ENCODE peak calls at places on chromosome 12, in four cellular contexts. O, S, E and A are unnamed samples.

GRCh38 chr12:6058481-6059161 is 65.8 kb downstream of the VWF start:
- DNase-seq in E (no peak), S (no peak), O (no peak), A (no peak)

GRCh38 chr12:40192704-40193255 is 32.0 kb upstream of the LRRK2 start:
- DNase-seq in S (no peak), O (no peak), E (no peak), A (no peak)

GRCh38 chr12:6582959-6583358 is 14.9 kb upstream of the NOP2 start:
- DNase-seq in E (no peak), O (no peak), S (no peak), A (no peak)

GRCh38 chr12:110042260-110042659 is 6.1 kb downstream of the C12orf76 start:
- DNase-seq in S (no peak), O (peak), E (no peak), A (no peak)

GRCh38 chr12:40152783-40153383 is 47.0 kb upstream of the SLC2A13 start:
- DNase-seq in S (peak), O (no peak), E (peak), A (no peak)

GRCh38 chr12:108696111-108696995 is 35.0 kb downstream of the CORO1C start:
- DNase-seq in O (no peak), E (peak), S (peak), A (no peak)

GRCh38 chr12:50641566-50641965 is 122.3 kb upstream of the ATF1 start:
- DNase-seq in O (no peak), E (no peak), S (no peak), A (no peak)

GRCh38 chr12:68358532-68359485 is 26.6 kb upstream of the MDM1 start:
- DNase-seq in O (peak), E (peak), S (peak), A (peak)

GRCh38 chr12:62646566-62646965 is 179.9 kb downstream of the MON2 start:
- DNase-seq in O (no peak), E (no peak), S (no peak), A (no peak)

GRCh38 chr12:57341275-57341990 is 89.4 kb downstream of the R3HDM2 start:
- DNase-seq in S (no peak), E (peak), O (no peak), A (no peak)

GRCh38 chr12:68762691-68763090 is 16.7 kb downstream of the SLC35E3 start:
- DNase-seq in O (no peak), S (no peak), E (no peak), A (no peak)

GRCh38 chr12:110649341-110649847 is 35.5 kb downstream of the TCTN1 start:
- DNase-seq in E (no peak), O (no peak), S (no peak), A (no peak)

GRCh38 chr12:102971227-102971626 is 13.8 kb downstream of the ASCL1 start:
- DNase-seq in O (no peak), E (no peak), S (no peak), A (no peak)

GRCh38 chr12:131536337-131536736 is 174.6 kb upstream of the SFSWAP start:
- DNase-seq in O (peak), E (no peak), S (no peak), A (no peak)

GRCh38 chr12:5941907-5942306 is 3.2 kb downstream of the ANO2 start:
- DNase-seq in E (no peak), O (no peak), S (no peak), A (no peak)

GRCh38 chr12:124709722-124710656 is 142.6 kb upstream of the NCOR2 start:
- DNase-seq in O (no peak), E (peak), S (no peak), A (no peak)

GRCh38 chr12:88960213-88960878 is 380.1 kb upstream of the KITLG start:
- DNase-seq in S (no peak), O (no peak), E (peak), A (no peak)

GRCh38 chr12:132276066-132276719 is 53.2 kb downstream of the GALNT9 start:
- DNase-seq in S (no peak), O (no peak), E (no peak), A (no peak)

GRCh38 chr12:6963741-6964446 is 6.6 kb downstream of the PHB2 start:
- DNase-seq in S (no peak), E (no peak), O (no peak), A (no peak)

GRCh38 chr12:110501378-110501721 is 561 bp downstream of the VPS29 start:
- DNase-seq in O (peak), S (no peak), E (peak), A (peak)

GRCh38 chr12:112117685-112118084 is 7.7 kb upstream of the TRAFD1 start:
- DNase-seq in E (no peak), O (no peak), S (no peak), A (no peak)

GRCh38 chr12:106192659-106193403 is 54.1 kb upstream of the NUAK1 start:
- DNase-seq in S (peak), E (no peak), O (no peak), A (no peak)

GRCh38 chr12:59453461-59453860 is 142.4 kb upstream of the SLC16A7 start:
- DNase-seq in O (no peak), E (no peak), S (no peak), A (no peak)

GRCh38 chr12:47768323-47768811 is 4.7 kb upstream of the SLC48A1 start:
- DNase-seq in S (no peak), O (no peak), E (peak), A (no peak)

GRCh38 chr12:130709151-130710000 is 6.7 kb downstream of the RIMBP2 start:
- DNase-seq in E (no peak), O (no peak), S (no peak), A (no peak)

GRCh38 chr12:89134213-89134770 is 218.0 kb downstream of the DUSP6 start:
- DNase-seq in O (no peak), S (no peak), E (no peak), A (no peak)

GRCh38 chr12:8779862-8780261 is 42.6 kb upstream of the A2ML1 start:
- DNase-seq in E (no peak), S (no peak), O (no peak), A (no peak)

GRCh38 chr12:6277982-6278438 is 32.5 kb upstream of the PLEKHG6 start:
- DNase-seq in S (peak), E (no peak), O (no peak), A (peak)

GRCh38 chr12:116955382-116956021 is 44.8 kb downstream of the FBXW8 start:
- DNase-seq in E (peak), S (no peak), O (no peak), A (no peak)

GRCh38 chr12:120962487-120963054 is 15.8 kb upstream of the HNF1A start:
- DNase-seq in E (peak), S (no peak), O (no peak), A (no peak)

GRCh38 chr12:100573499-100574261 is at the start of gene GAS2L3:
- DNase-seq in E (peak), O (peak), S (peak), A (peak)

DNA sequence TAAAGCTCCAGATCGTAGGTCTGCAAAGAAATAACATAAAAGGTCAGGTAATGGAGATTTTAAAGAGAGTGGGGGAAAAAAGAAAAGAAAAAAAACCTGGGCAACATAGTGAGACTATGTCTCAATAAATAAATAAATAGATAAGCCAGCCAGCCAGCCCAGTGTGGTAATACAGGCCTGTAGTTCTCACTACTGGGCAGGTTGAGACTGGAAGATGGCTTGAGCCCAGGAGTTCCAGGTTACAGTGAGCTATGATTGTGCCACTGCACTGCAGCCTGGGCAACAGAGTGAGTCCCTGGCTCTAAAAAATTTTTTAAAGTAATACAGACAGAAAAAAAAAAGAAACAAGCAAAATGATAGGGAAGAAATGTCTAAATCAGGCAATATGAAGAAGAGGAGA is 43.2 kb upstream of the BBS10 start:
- DNase-seq in S (no peak), E (no peak), O (no peak), A (no peak)
- H3K4me3 ChIP-seq in S (no peak), E (no peak), O (no peak), A (no peak)

GRCh38 chr12:54304187-54304810 is 3.5 kb upstream of the NFE2 start:
- DNase-seq in S (peak), O (peak), E (no peak), A (peak)
- TF ChIP-seq POLR2A in S (no peak), O (no peak), E (no peak), A (no peak)

DNA sequence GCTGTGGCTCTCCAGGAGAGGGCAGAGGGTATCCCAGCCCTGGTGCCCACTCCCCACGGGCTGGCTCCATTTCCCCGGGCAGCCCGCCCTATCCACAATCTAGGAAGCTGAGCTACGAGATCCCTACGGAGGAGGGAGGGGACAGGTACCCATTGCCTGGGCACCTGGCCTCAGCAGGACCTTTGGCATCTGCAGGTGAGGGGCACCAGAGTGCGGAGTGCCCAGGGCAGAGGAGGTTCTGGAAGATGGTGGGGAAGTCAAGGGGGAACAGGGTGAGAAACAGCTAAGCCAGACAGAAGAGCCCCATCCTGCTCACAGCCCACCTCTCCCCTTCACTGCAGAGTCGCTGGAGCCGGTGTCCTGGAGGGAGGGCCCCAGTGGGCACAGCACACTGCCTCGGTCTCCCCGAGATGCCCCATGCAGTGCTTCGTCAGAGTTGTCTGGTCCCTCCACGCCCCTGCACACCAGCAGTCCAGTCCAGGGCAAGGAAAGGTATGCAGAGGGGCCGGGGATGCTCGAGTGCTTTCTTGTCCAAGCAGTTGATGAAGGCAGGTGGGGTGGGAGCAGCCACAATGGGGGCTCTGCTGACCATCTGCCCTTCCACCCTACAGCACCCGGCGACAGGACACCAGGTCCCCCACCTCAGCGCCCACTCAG is 10.3 kb downstream of the TNS2 start:
- DNase-seq in O (no peak), E (no peak), S (no peak), A (peak)
- H3K4me3 ChIP-seq in O (no peak), E (no peak), S (no peak), A (no peak)

GRCh38 chr12:15910468-15910863 is 666 bp upstream of the DERA start:
- DNase-seq in O (no peak), E (no peak), S (no peak), A (no peak)

DNA sequence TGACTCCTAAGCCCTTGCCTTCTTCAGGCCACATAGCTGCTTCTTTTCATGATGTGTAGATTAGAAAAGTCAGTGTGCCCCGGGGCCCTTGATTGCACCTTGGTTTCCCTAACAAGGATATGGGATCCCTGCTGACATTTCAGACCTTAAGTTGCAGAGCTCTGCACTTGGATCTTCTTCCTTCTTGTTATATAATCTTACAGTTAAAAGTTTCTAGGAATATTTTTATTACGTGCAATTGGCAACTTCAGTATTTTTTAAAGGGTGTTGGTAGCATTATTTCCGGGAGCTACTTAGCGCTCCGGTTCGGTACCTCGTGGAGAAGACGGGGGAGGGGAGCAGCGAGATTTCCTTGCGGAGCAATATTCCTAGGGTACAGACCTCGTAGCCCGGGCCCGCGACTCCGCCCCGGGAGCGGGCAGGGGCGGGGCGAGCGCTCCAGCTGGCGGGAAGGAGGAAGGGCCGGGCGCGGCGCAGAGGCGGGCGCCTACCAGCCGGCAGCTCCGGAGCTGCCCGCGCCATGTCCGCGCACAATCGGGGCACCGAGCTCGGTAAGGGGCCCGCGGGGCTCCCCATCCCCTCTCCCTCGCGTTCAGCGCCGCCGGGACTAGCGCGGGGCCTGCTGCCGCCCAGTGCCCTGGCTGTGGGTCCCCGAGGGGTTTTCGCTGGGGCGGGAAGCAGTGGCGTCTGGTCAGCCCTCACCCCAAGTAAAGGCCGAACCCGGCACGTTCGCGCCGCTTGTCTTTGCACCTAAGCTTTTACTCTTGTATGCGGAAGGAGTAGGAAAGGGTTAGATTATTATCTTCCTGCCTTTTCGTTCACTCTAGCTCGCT is at the start of gene DERA:
- DNase-seq in O (peak), E (peak), S (peak), A (peak)
- TF ChIP-seq POLR2A in O (peak), E (peak), S (peak), A (peak)

GRCh38 chr12:48852734-48853168 is 788 bp upstream of the DDX23 start:
- DNase-seq in S (no peak), O (no peak), E (no peak), A (no peak)

GRCh38 chr12:48856379-48856778 is 4.4 kb upstream of the DDX23 start:
- DNase-seq in O (no peak), S (no peak), E (no peak), A (no peak)

GRCh38 chr12:48851883-48852733 is at the start of gene DDX23:
- DNase-seq in S (peak), O (peak), E (peak), A (peak)

GRCh38 chr12:48854488-48854887 is 2.5 kb upstream of the DDX23 start:
- DNase-seq in E (no peak), O (no peak), S (no peak), A (no peak)

GRCh38 chr12:48853228-48853688 is 1.3 kb upstream of the DDX23 start:
- DNase-seq in E (peak), S (peak), O (peak), A (peak)
- H3K4me3 ChIP-seq in E (peak), S (peak), O (peak), A (peak)

GRCh38 chr12:113252494-113252893 is 31.2 kb downstream of the TPCN1 start:
- DNase-seq in E (no peak), S (no peak), O (peak), A (no peak)
- TF ChIP-seq POLR2A in E (no peak), S (no peak), O (no peak), A (no peak)

GRCh38 chr12:122394626-122395194 is 27.8 kb downstream of the CLIP1 start:
- DNase-seq in O (no peak), E (no peak), S (no peak), A (no peak)
- H3K4me3 ChIP-seq in O (no peak), E (no peak), S (no peak), A (no peak)